ENCODE peak calls at places on chromosomes 4 and X, in seven cellular contexts. One of them, this sample, is unnamed.

GRCh38 chr4:4535590-4535989 is 6.3 kb downstream of the STX18 start:
- DNase-seq in HepG2: no peak
- DNase-seq in transverse colon: no peak
- DNase-seq in breast epithelium: no peak
- DNase-seq in H1: no peak
- DNase-seq in endothelial cell of umbilical vein: no peak
- DNase-seq in sigmoid colon: no peak
- DNase-seq in this sample: no peak

GRCh38 chrX:9340619-9341304 is 124.1 kb upstream of the TBL1X start:
- DNase-seq in HepG2: no peak
- DNase-seq in transverse colon: peak
- DNase-seq in breast epithelium: peak
- DNase-seq in H1: no peak
- DNase-seq in endothelial cell of umbilical vein: peak
- DNase-seq in sigmoid colon: peak
- DNase-seq in this sample: peak

GRCh38 chr4:76250962-76251361 is 559 bp upstream of the FAM47E start:
- DNase-seq in HepG2: no peak
- DNase-seq in transverse colon: no peak
- DNase-seq in breast epithelium: no peak
- DNase-seq in H1: no peak
- DNase-seq in endothelial cell of umbilical vein: peak
- DNase-seq in sigmoid colon: no peak
- DNase-seq in this sample: no peak

GRCh38 chr4:68070302-68070701 is 59.4 kb downstream of the TMPRSS11F start:
- DNase-seq in HepG2: no peak
- DNase-seq in transverse colon: no peak
- DNase-seq in breast epithelium: no peak
- DNase-seq in H1: no peak
- DNase-seq in endothelial cell of umbilical vein: no peak
- DNase-seq in sigmoid colon: no peak
- DNase-seq in this sample: no peak

GRCh38 chr4:24089831-24090531 is 200.1 kb upstream of the PPARGC1A start:
- DNase-seq in HepG2: no peak
- DNase-seq in transverse colon: no peak
- DNase-seq in breast epithelium: no peak
- DNase-seq in H1: no peak
- DNase-seq in endothelial cell of umbilical vein: no peak
- DNase-seq in sigmoid colon: no peak
- DNase-seq in this sample: no peak

GRCh38 chr4:37767546-37767945 is 58.9 kb upstream of the PGM2 start:
- DNase-seq in HepG2: peak
- DNase-seq in transverse colon: peak
- DNase-seq in breast epithelium: peak
- DNase-seq in H1: no peak
- DNase-seq in endothelial cell of umbilical vein: peak
- DNase-seq in sigmoid colon: peak
- DNase-seq in this sample: peak

GRCh38 chrX:130718137-130718536 is 184.9 kb downstream of the ENOX2 start:
- DNase-seq in HepG2: no peak
- DNase-seq in transverse colon: no peak
- DNase-seq in breast epithelium: no peak
- DNase-seq in H1: no peak
- DNase-seq in endothelial cell of umbilical vein: no peak
- DNase-seq in sigmoid colon: no peak
- DNase-seq in this sample: no peak

GRCh38 chrX:139495324-139495723 is 35.2 kb upstream of the F9 start:
- DNase-seq in HepG2: no peak
- DNase-seq in transverse colon: no peak
- DNase-seq in breast epithelium: no peak
- DNase-seq in H1: no peak
- DNase-seq in endothelial cell of umbilical vein: no peak
- DNase-seq in sigmoid colon: no peak
- DNase-seq in this sample: no peak

GRCh38 chrX:148535639-148536038 is 35.2 kb downstream of the AFF2 start:
- DNase-seq in HepG2: no peak
- DNase-seq in transverse colon: no peak
- DNase-seq in breast epithelium: no peak
- DNase-seq in H1: no peak
- DNase-seq in endothelial cell of umbilical vein: no peak
- DNase-seq in sigmoid colon: no peak
- DNase-seq in this sample: no peak

GRCh38 chrX:50996930-50997329 is 86.4 kb downstream of the BMP15 start:
- DNase-seq in HepG2: no peak
- DNase-seq in transverse colon: no peak
- DNase-seq in breast epithelium: no peak
- DNase-seq in H1: no peak
- DNase-seq in endothelial cell of umbilical vein: no peak
- DNase-seq in sigmoid colon: no peak
- DNase-seq in this sample: no peak

GRCh38 chr4:16124232-16124631 is 40.4 kb upstream of the PROM1 start:
- DNase-seq in HepG2: no peak
- DNase-seq in transverse colon: no peak
- DNase-seq in breast epithelium: no peak
- DNase-seq in H1: no peak
- DNase-seq in endothelial cell of umbilical vein: no peak
- DNase-seq in sigmoid colon: no peak
- DNase-seq in this sample: no peak

GRCh38 chr4:16120720-16121119 is 36.9 kb upstream of the PROM1 start:
- DNase-seq in HepG2: no peak
- DNase-seq in transverse colon: no peak
- DNase-seq in breast epithelium: no peak
- DNase-seq in H1: no peak
- DNase-seq in endothelial cell of umbilical vein: no peak
- DNase-seq in sigmoid colon: no peak
- DNase-seq in this sample: no peak

GRCh38 chr4:16123356-16124084 is 39.7 kb upstream of the PROM1 start:
- DNase-seq in HepG2: no peak
- DNase-seq in transverse colon: no peak
- DNase-seq in breast epithelium: peak
- DNase-seq in H1: no peak
- DNase-seq in endothelial cell of umbilical vein: no peak
- DNase-seq in sigmoid colon: no peak
- DNase-seq in this sample: peak

GRCh38 chr4:16122225-16122624 is 38.4 kb upstream of the PROM1 start:
- DNase-seq in HepG2: no peak
- DNase-seq in transverse colon: no peak
- DNase-seq in breast epithelium: peak
- DNase-seq in H1: no peak
- DNase-seq in endothelial cell of umbilical vein: no peak
- DNase-seq in sigmoid colon: no peak
- DNase-seq in this sample: no peak

GRCh38 chr4:16122784-16123183 is 39.0 kb upstream of the PROM1 start:
- DNase-seq in HepG2: no peak
- DNase-seq in transverse colon: no peak
- DNase-seq in breast epithelium: peak
- DNase-seq in H1: no peak
- DNase-seq in endothelial cell of umbilical vein: no peak
- DNase-seq in sigmoid colon: no peak
- DNase-seq in this sample: no peak
- TF ChIP-seq POLR2AphosphoS5 in HepG2: no peak
- TF ChIP-seq POLR2AphosphoS5 in transverse colon: no peak
- TF ChIP-seq POLR2AphosphoS5 in breast epithelium: no peak
- TF ChIP-seq POLR2AphosphoS5 in H1: no peak
- TF ChIP-seq POLR2AphosphoS5 in endothelial cell of umbilical vein: no peak
- TF ChIP-seq POLR2AphosphoS5 in sigmoid colon: no peak
- TF ChIP-seq POLR2AphosphoS5 in this sample: no peak

GRCh38 chr4:82519776-82520175 is 42.0 kb downstream of the TMEM150C start:
- DNase-seq in HepG2: no peak
- DNase-seq in transverse colon: no peak
- DNase-seq in breast epithelium: no peak
- DNase-seq in H1: no peak
- DNase-seq in endothelial cell of umbilical vein: peak
- DNase-seq in sigmoid colon: no peak
- DNase-seq in this sample: no peak

GRCh38 chr4:82522472-82522871 is 39.3 kb downstream of the TMEM150C start:
- DNase-seq in HepG2: no peak
- DNase-seq in transverse colon: no peak
- DNase-seq in breast epithelium: no peak
- DNase-seq in H1: no peak
- DNase-seq in endothelial cell of umbilical vein: no peak
- DNase-seq in sigmoid colon: no peak
- DNase-seq in this sample: no peak

GRCh38 chr4:82525287-82525898 is 36.4 kb downstream of the TMEM150C start:
- DNase-seq in HepG2: no peak
- DNase-seq in transverse colon: no peak
- DNase-seq in breast epithelium: no peak
- DNase-seq in H1: no peak
- DNase-seq in endothelial cell of umbilical vein: peak
- DNase-seq in sigmoid colon: no peak
- DNase-seq in this sample: no peak

GRCh38 chr4:82524570-82525152 is 37.1 kb downstream of the TMEM150C start:
- DNase-seq in HepG2: peak
- DNase-seq in transverse colon: no peak
- DNase-seq in breast epithelium: no peak
- DNase-seq in H1: no peak
- DNase-seq in endothelial cell of umbilical vein: no peak
- DNase-seq in sigmoid colon: no peak
- DNase-seq in this sample: no peak

GRCh38 chr4:82523179-82523578 is 38.6 kb downstream of the TMEM150C start:
- DNase-seq in HepG2: no peak
- DNase-seq in transverse colon: no peak
- DNase-seq in breast epithelium: no peak
- DNase-seq in H1: no peak
- DNase-seq in endothelial cell of umbilical vein: no peak
- DNase-seq in sigmoid colon: no peak
- DNase-seq in this sample: no peak
- TF ChIP-seq POLR2A in HepG2: no peak
- TF ChIP-seq POLR2A in transverse colon: no peak
- TF ChIP-seq POLR2A in breast epithelium: no peak
- TF ChIP-seq POLR2A in H1: no peak
- TF ChIP-seq POLR2A in endothelial cell of umbilical vein: no peak
- TF ChIP-seq POLR2A in sigmoid colon: no peak
- TF ChIP-seq POLR2A in this sample: no peak

DNA sequence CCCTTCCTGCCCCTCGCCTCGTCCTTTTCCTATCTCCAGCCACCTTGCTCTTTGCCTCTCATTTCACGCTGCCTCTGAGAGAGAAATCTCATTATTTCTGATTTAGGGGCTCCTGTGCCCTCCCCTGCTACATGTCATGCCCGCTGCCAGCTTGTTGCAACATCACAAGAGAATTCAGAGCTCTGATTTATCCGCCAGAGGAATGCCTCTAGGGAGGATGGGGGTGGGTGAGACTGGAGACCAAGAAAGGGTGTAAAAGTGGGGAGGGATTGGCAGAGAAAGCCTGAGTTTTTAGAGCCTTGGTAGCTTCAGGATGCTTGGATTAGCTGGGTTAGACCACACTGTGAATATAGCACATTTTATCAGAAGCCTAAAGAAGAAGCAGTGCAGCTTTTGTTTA is 100.8 kb downstream of the NHS start:
- DNase-seq in HepG2: no peak
- DNase-seq in transverse colon: no peak
- DNase-seq in breast epithelium: no peak
- DNase-seq in H1: no peak
- DNase-seq in endothelial cell of umbilical vein: no peak
- DNase-seq in sigmoid colon: no peak
- DNase-seq in this sample: no peak
- TF ChIP-seq POLR2AphosphoS5 in HepG2: no peak
- TF ChIP-seq POLR2AphosphoS5 in transverse colon: no peak
- TF ChIP-seq POLR2AphosphoS5 in breast epithelium: no peak
- TF ChIP-seq POLR2AphosphoS5 in H1: no peak
- TF ChIP-seq POLR2AphosphoS5 in endothelial cell of umbilical vein: no peak
- TF ChIP-seq POLR2AphosphoS5 in sigmoid colon: no peak
- TF ChIP-seq POLR2AphosphoS5 in this sample: no peak

DNA sequence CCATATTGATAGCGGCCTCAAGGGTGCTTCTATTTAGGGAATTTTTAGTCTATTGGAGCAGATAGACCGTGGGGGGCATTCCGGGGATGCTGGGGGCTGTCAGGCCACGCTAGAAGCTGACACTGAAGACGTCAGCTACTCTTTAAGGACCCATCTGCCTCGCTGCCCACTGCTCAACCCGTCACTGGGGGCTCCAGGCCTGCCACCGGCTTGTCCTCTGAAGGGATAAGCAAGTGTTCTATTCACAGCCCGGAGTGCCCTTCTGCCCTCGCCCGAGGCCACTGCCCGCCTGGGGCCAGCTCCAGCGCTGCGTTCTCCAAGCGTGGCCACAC is 674 bp upstream of the MSL3 start:
- DNase-seq in HepG2: no peak
- DNase-seq in transverse colon: no peak
- DNase-seq in breast epithelium: no peak
- DNase-seq in H1: no peak
- DNase-seq in endothelial cell of umbilical vein: no peak
- DNase-seq in sigmoid colon: no peak
- DNase-seq in this sample: no peak
- TF ChIP-seq POLR2A in HepG2: no peak
- TF ChIP-seq POLR2A in transverse colon: no peak
- TF ChIP-seq POLR2A in breast epithelium: no peak
- TF ChIP-seq POLR2A in H1: no peak
- TF ChIP-seq POLR2A in endothelial cell of umbilical vein: no peak
- TF ChIP-seq POLR2A in sigmoid colon: no peak
- TF ChIP-seq POLR2A in this sample: no peak

GRCh38 chr4:90127223-90127705 is at the start of gene CCSER1:
- DNase-seq in HepG2: no peak
- DNase-seq in transverse colon: peak
- DNase-seq in breast epithelium: peak
- DNase-seq in H1: peak
- DNase-seq in endothelial cell of umbilical vein: peak
- DNase-seq in sigmoid colon: peak
- DNase-seq in this sample: peak
- TF ChIP-seq POLR2AphosphoS5 in HepG2: no peak
- TF ChIP-seq POLR2AphosphoS5 in transverse colon: peak
- TF ChIP-seq POLR2AphosphoS5 in breast epithelium: peak
- TF ChIP-seq POLR2AphosphoS5 in H1: peak
- TF ChIP-seq POLR2AphosphoS5 in endothelial cell of umbilical vein: peak
- TF ChIP-seq POLR2AphosphoS5 in sigmoid colon: peak
- TF ChIP-seq POLR2AphosphoS5 in this sample: peak